ENCODE peak calls at places on chromosomes 4 and X, in seven cellular contexts. W is Caki2; C is naive B cell; K is A549; P is CD4-positive, alpha-beta T cell; G is skeletal muscle cell; Q is frontal cortex. B is an unnamed sample.

GRCh38 chr4:112378858-112379257 is 81.7 kb downstream of the ALPK1 start:
- DNase-seq in W (no peak), C (no peak), K (no peak), P (no peak), G (no peak), Q (no peak), B (no peak)

GRCh38 chr4:112270643-112271484 is 14.8 kb downstream of the TIFA start:
- DNase-seq in W (no peak), C (no peak), K (no peak), P (no peak), G (peak; percentile 77), Q (no peak), B (no peak)

GRCh38 chr4:88653371-88653946 is 44.2 kb downstream of the NAP1L5 start:
- DNase-seq in W (no peak), C (no peak), K (no peak), P (no peak), G (no peak), Q (no peak), B (no peak)

GRCh38 chr4:7121861-7122653 is 54.2 kb upstream of the GRPEL1 start:
- DNase-seq in W (no peak), C (no peak), K (no peak), P (no peak), G (no peak), Q (no peak), B (no peak)

GRCh38 chr4:14254806-14255445 is 627.4 kb upstream of the BOD1L1 start:
- DNase-seq in W (no peak), C (no peak), K (no peak), P (no peak), G (no peak), Q (no peak), B (no peak)

GRCh38 chr4:30769093-30769492 is 48.9 kb downstream of the PCDH7 start:
- DNase-seq in W (no peak), C (no peak), K (no peak), P (no peak), G (no peak), Q (no peak), B (no peak)

GRCh38 chrX:97308161-97308560 is 424.5 kb downstream of the RPA4 start:
- DNase-seq in W (no peak), C (no peak), K (no peak), P (no peak), G (no peak), Q (no peak), B (no peak)

GRCh38 chrX:20015422-20015821 is 24.6 kb upstream of the BCLAF3 start:
- DNase-seq in W (no peak), C (no peak), K (no peak), P (no peak), G (no peak), Q (no peak), B (no peak)

GRCh38 chrX:131675596-131676194 is 131.8 kb downstream of the OR13H1 start:
- DNase-seq in W (peak; percentile 1), C (no peak), K (peak; percentile 47), P (no peak), G (no peak), Q (no peak), B (peak; percentile 22)

GRCh38 chrX:128287693-128288092 is 235.5 kb upstream of the ACTRT1 start:
- DNase-seq in W (peak; percentile 15), C (no peak), K (no peak), P (no peak), G (no peak), Q (no peak), B (no peak)

GRCh38 chrX:2584216-2584615 is 83.4 kb upstream of the DHRSX start:
- DNase-seq in W (no peak), C (no peak), K (no peak), P (no peak), G (no peak), Q (no peak), B (no peak)

GRCh38 chr4:140156529-140157171 is 2.7 kb upstream of the MAML3 start:
- DNase-seq in W (no peak), C (peak; percentile 79), K (no peak), P (no peak), G (no peak), Q (no peak), B (no peak)

GRCh38 chr4:183333983-183334382 is 11.8 kb upstream of the CLDN24 start:
- DNase-seq in W (peak; percentile 83), C (no peak), K (peak; percentile 31), P (no peak), G (no peak), Q (no peak), B (peak; percentile 9)

GRCh38 chrX:57134702-57135101 is 2.5 kb downstream of the SPIN2A start:
- DNase-seq in W (no peak), C (no peak), K (no peak), P (no peak), G (no peak), Q (no peak), B (no peak)

GRCh38 chr4:173170210-173170778 is 1.7 kb downstream of the GALNT7 start:
- DNase-seq in W (no peak), C (no peak), K (no peak), P (no peak), G (no peak), Q (no peak), B (no peak)

B was measured in T47D.